ENCODE peak calls at places on chromosomes 2 and 18, in five cellular contexts. B is WTC11, K is A549, R is GM12878, Y is K562. G is an unnamed sample.

GRCh38 chr2:218858138-218858445 is 1.5 kb upstream of the WNT6 start:
- DNase-seq in B (no peak), K (no peak), R (no peak), Y (no peak), G (no peak)

GRCh38 chr2:44897406-44897805 is 44.1 kb upstream of the SIX3 start:
- DNase-seq in B (no peak), K (peak), R (no peak), Y (no peak), G (no peak)

GRCh38 chr2:119760237-119760807 is 600 bp downstream of the PTPN4 start:
- DNase-seq in B (no peak), K (no peak), R (no peak), Y (no peak), G (peak)

GRCh38 chr2:2271471-2271941 is 59.6 kb downstream of the MYT1L start:
- DNase-seq in B (no peak), K (no peak), R (no peak), Y (no peak), G (no peak)

GRCh38 chr2:68466361-68466777 is 725 bp downstream of the FBXO48 start:
- DNase-seq in B (no peak), K (peak), R (no peak), Y (no peak), G (peak)

GRCh38 chr2:96769816-96770215 is 9.1 kb downstream of the CNNM4 start:
- DNase-seq in B (no peak), K (no peak), R (no peak), Y (no peak), G (peak)

GRCh38 chr2:149814049-149814448 is 226.5 kb upstream of the MMADHC start:
- DNase-seq in B (no peak), K (no peak), R (no peak), Y (no peak), G (no peak)

GRCh38 chr2:9975805-9976447 is 24.4 kb downstream of the GRHL1 start:
- DNase-seq in B (no peak), K (peak), R (no peak), Y (peak), G (no peak)

GRCh38 chr18:77062518-77063003 is 70.0 kb downstream of the MBP start:
- DNase-seq in B (no peak), K (no peak), R (peak), Y (no peak), G (no peak)

GRCh38 chr2:5693288-5694015 is 1.3 kb downstream of the SOX11 start:
- DNase-seq in B (peak), K (peak), R (no peak), Y (no peak), G (no peak)

GRCh38 chr2:231884438-231885140 is 41.6 kb downstream of the NPPC start:
- DNase-seq in B (no peak), K (no peak), R (no peak), Y (no peak), G (no peak)

GRCh38 chr18:28794459-28795245 is 617.7 kb upstream of the CDH2 start:
- DNase-seq in B (no peak), K (peak), R (no peak), Y (no peak), G (no peak)

GRCh38 chr2:62300925-62301324 is 105.0 kb downstream of the B3GNT2 start:
- DNase-seq in B (no peak), K (no peak), R (no peak), Y (no peak), G (no peak)

GRCh38 chr2:127201452-127201851 is 18.6 kb downstream of the CYP27C1 start:
- DNase-seq in B (no peak), K (no peak), R (no peak), Y (no peak), G (no peak)

GRCh38 chr2:188196343-188197008 is 95.2 kb upstream of the GULP1 start:
- DNase-seq in B (no peak), K (no peak), R (no peak), Y (no peak), G (no peak)

GRCh38 chr18:74731097-74731496 is 133.4 kb downstream of the ZNF407 start:
- DNase-seq in B (no peak), K (no peak), R (no peak), Y (no peak), G (no peak)

DNA sequence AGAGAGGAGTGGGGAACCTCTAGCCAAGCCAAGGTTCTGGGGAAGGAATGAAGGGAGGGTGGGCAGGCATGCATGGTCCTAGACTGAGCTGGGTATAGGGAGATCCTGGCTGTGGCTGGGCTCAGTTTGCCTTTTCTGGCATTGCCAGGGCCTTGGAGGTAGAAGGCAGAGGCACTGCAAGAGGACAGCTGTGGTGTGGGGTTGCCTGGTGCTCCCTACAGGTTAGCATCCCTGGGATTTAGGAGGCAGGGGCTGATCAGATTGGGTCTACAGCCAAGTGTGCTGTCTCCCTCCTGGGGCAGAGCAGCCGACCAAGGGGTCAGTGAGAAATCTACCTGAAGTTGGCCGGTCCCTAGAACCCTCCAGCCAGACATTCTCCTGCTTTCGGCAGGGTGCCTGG is 15.9 kb downstream of the ABCG8 start:
- DNase-seq in B (no peak), K (no peak), R (no peak), Y (no peak), G (no peak)
- TF ChIP-seq ESRRA in B (no peak), K (no peak), R (no peak), Y (no peak), G (no peak)

GRCh38 chr2:200963129-200963917 is at the start of gene ORC2:
- DNase-seq in B (peak), K (peak), R (peak), Y (peak), G (peak)

GRCh38 chr2:200966770-200967169 is 3.3 kb upstream of the ORC2 start:
- DNase-seq in B (no peak), K (peak), R (peak), Y (peak), G (no peak)

GRCh38 chr2:200964498-200964897 is 1.0 kb upstream of the ORC2 start:
- DNase-seq in B (no peak), K (no peak), R (no peak), Y (no peak), G (no peak)

GRCh38 chr2:200968735-200969134 is 5.3 kb upstream of the ORC2 start:
- DNase-seq in B (no peak), K (peak), R (no peak), Y (no peak), G (peak)

GRCh38 chr2:200968162-200968561 is 4.7 kb upstream of the ORC2 start:
- DNase-seq in B (no peak), K (peak), R (no peak), Y (no peak), G (peak)
- TF ChIP-seq ESRRA in B (no peak), K (no peak), R (no peak), Y (no peak), G (no peak)

GRCh38 chr2:56195563-56195962 is 11.8 kb downstream of the CCDC85A start:
- DNase-seq in B (no peak), K (no peak), R (no peak), Y (no peak), G (no peak)
- TF ChIP-seq ESRRA in B (no peak), K (no peak), R (no peak), Y (no peak), G (no peak)

GRCh38 chr2:32485399-32485798 is 128.6 kb downstream of the BIRC6 start:
- DNase-seq in B (no peak), K (no peak), R (no peak), Y (no peak), G (no peak)
- TF ChIP-seq ESRRA in B (no peak), K (no peak), R (no peak), Y (no peak), G (no peak)

GRCh38 chr2:207334309-207334630 is 168.5 kb upstream of the KLF7 start:
- DNase-seq in B (no peak), K (no peak), R (no peak), Y (no peak), G (no peak)
- TF ChIP-seq ESRRA in B (no peak), K (no peak), R (no peak), Y (no peak), G (no peak)

GRCh38 chr2:105780606-105781005 is 35.9 kb downstream of the NCK2 start:
- DNase-seq in B (no peak), K (no peak), R (no peak), Y (no peak), G (no peak)
- TF ChIP-seq ESRRA in B (no peak), K (no peak), R (no peak), Y (no peak), G (no peak)

DNA sequence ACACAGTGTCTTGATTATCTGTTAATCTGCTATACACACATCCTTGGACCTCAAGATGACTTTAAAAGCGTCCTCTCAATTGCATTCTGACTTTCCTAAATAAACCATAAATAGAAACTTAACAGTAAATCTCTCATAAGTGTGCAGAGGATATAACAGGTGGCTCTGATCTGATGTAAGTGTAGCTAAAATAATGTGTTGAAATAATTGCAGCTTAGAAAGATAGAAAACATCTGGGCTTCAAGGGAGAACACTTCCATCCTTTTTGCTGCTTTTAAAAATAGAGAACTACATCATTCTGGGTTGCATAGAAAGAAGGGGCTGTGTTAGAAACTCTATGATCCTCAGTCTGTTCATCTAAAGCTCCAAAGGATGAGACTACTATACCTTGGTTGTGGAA is 78.4 kb upstream of the EFEMP1 start:
- DNase-seq in B (no peak), K (no peak), R (no peak), Y (no peak), G (no peak)
- TF ChIP-seq ESRRA in B (no peak), K (no peak), R (no peak), Y (no peak), G (no peak)